ENCODE peak calls at places on chromosomes 2 and 18, in eight cellular contexts. S is activated CD4-positive, CD25-positive, alpha-beta regulatory T cell; O is fibroblast of pulmonary artery; J is activated CD8-positive, alpha-beta T cell treated with anti-CD3 and anti-CD28 coated beads for 36 hours; L is T1000; K is GM23248; Q is T-helper 17 cell; N is psoas muscle. C is an unnamed sample.

GRCh38 chr2:17536416-17536815 is 4.1 kb upstream of the VSNL1 start:
- DNase-seq in S (no peak), O (no peak), J (no peak), L (no peak), K (peak; percentile 52), Q (no peak), N (no peak), C (no peak)

GRCh38 chr2:2238726-2239269 is 92.3 kb downstream of the MYT1L start:
- DNase-seq in S (no peak), O (no peak), J (no peak), L (no peak), K (no peak), Q (no peak), N (no peak), C (no peak)

GRCh38 chr2:127149384-127149783 is 42.4 kb upstream of the BIN1 start:
- DNase-seq in S (no peak), O (peak; percentile 90), J (no peak), L (no peak), K (peak; percentile 93), Q (no peak), N (no peak), C (peak; percentile 98)

GRCh38 chr2:207251022-207251421 is 85.3 kb upstream of the KLF7 start:
- DNase-seq in S (no peak), O (no peak), J (no peak), L (no peak), K (peak; percentile 19), Q (no peak), N (no peak), C (no peak)

GRCh38 chr2:222052934-222053367 is 245.8 kb downstream of the PAX3 start:
- DNase-seq in S (no peak), O (no peak), J (peak; percentile 2), L (no peak), K (no peak), Q (no peak), N (no peak), C (no peak)

GRCh38 chr2:26139269-26140183 is 33.4 kb upstream of the GAREM2 start:
- DNase-seq in S (no peak), O (no peak), J (no peak), L (no peak), K (no peak), Q (no peak), N (no peak), C (no peak)

GRCh38 chr2:74577448-74577847 is 22.9 kb downstream of the DOK1 start:
- DNase-seq in S (no peak), O (peak; percentile 73), J (peak; percentile 21), L (no peak), K (peak; percentile 68), Q (no peak), N (no peak), C (no peak)

GRCh38 chr2:105917688-105918087 is 173.0 kb downstream of the NCK2 start:
- DNase-seq in S (no peak), O (no peak), J (no peak), L (no peak), K (no peak), Q (no peak), N (no peak), C (no peak)

GRCh38 chr2:143686585-143687164 is 557.5 kb downstream of the ARHGAP15 start:
- DNase-seq in S (no peak), O (peak; percentile 66), J (no peak), L (no peak), K (peak; percentile 60), Q (no peak), N (no peak), C (peak; percentile 28)

GRCh38 chr2:156867201-156867600 is 390.3 kb upstream of the GALNT5 start:
- DNase-seq in S (no peak), O (peak; percentile 4), J (no peak), L (no peak), K (peak; percentile 40), Q (no peak), N (no peak), C (peak; percentile 43)

GRCh38 chr2:198438326-198438725 is 633.9 kb downstream of the PLCL1 start:
- DNase-seq in S (no peak), O (no peak), J (no peak), L (no peak), K (peak; percentile 16), Q (no peak), N (no peak), C (peak; percentile 31)

GRCh38 chr18:58314284-58314683 is 270.3 kb downstream of the NEDD4L start:
- DNase-seq in S (no peak), O (peak; percentile 94), J (no peak), L (peak; percentile 41), K (peak; percentile 97), Q (no peak), N (peak; percentile 53), C (peak; percentile 83)

GRCh38 chr2:142819411-142819810 is 58.1 kb upstream of the KYNU start:
- DNase-seq in S (no peak), O (no peak), J (no peak), L (no peak), K (no peak), Q (no peak), N (no peak), C (no peak)

GRCh38 chr2:65607906-65608305 is 175.5 kb upstream of the SPRED2 start:
- DNase-seq in S (no peak), O (no peak), J (no peak), L (no peak), K (no peak), Q (no peak), N (no peak), C (no peak)

GRCh38 chr2:168699834-168700417 is 102.5 kb upstream of the NOSTRIN start:
- DNase-seq in S (no peak), O (peak; percentile 91), J (no peak), L (peak; percentile 11), K (peak; percentile 23), Q (no peak), N (peak; percentile 65), C (no peak)

GRCh38 chr2:183207110-183207509 is 82.9 kb downstream of the NUP35 start:
- DNase-seq in S (no peak), O (peak; percentile 42), J (no peak), L (no peak), K (peak; percentile 23), Q (no peak), N (no peak), C (no peak)

GRCh38 chr18:44835555-44836156 is 155.0 kb downstream of the SETBP1 start:
- DNase-seq in S (no peak), O (no peak), J (no peak), L (no peak), K (no peak), Q (no peak), N (peak; percentile 25), C (no peak)

GRCh38 chr2:188391354-188391753 is 99.7 kb downstream of the GULP1 start:
- DNase-seq in S (no peak), O (no peak), J (no peak), L (no peak), K (no peak), Q (no peak), N (no peak), C (no peak)

GRCh38 chr2:3334392-3334791 is 43.2 kb downstream of the EIPR1 start:
- DNase-seq in S (no peak), O (no peak), J (no peak), L (no peak), K (no peak), Q (no peak), N (no peak), C (no peak)

GRCh38 chr2:216635171-216635570 is 2.0 kb downstream of the IGFBP2 start:
- DNase-seq in S (no peak), O (no peak), J (peak; percentile 43), L (no peak), K (no peak), Q (no peak), N (no peak), C (no peak)

GRCh38 chr2:45258251-45258775 is 249.1 kb upstream of the SIX2 start:
- DNase-seq in S (no peak), O (no peak), J (no peak), L (no peak), K (no peak), Q (no peak), N (no peak), C (no peak)

GRCh38 chr2:132517386-132517785 is 100.8 kb downstream of the GPR39 start:
- DNase-seq in S (no peak), O (no peak), J (no peak), L (no peak), K (peak; percentile 4), Q (no peak), N (no peak), C (no peak)

GRCh38 chr2:317501-318424 is 29.9 kb upstream of the ALKAL2 start:
- DNase-seq in S (no peak), O (peak; percentile 11), J (peak; percentile 68), L (no peak), K (peak; percentile 59), Q (no peak), N (no peak), C (peak; percentile 15)

GRCh38 chr2:15205562-15205961 is 355.6 kb downstream of the NBAS start:
- DNase-seq in S (no peak), O (no peak), J (peak; percentile 30), L (no peak), K (no peak), Q (no peak), N (no peak), C (no peak)

GRCh38 chr2:126614529-126615279 is 41.3 kb upstream of the GYPC start:
- DNase-seq in S (no peak), O (peak; percentile 79), J (no peak), L (no peak), K (peak; percentile 52), Q (no peak), N (no peak), C (no peak)

GRCh38 chr2:181420259-181421130 is 36.7 kb upstream of the ITGA4 start:
- DNase-seq in S (no peak), O (no peak), J (no peak), L (no peak), K (no peak), Q (no peak), N (no peak), C (no peak)

GRCh38 chr2:233530381-233530780 is 36.2 kb downstream of the USP40 start:
- DNase-seq in S (no peak), O (no peak), J (no peak), L (no peak), K (no peak), Q (no peak), N (no peak), C (no peak)

GRCh38 chr2:85312404-85312803 is 15.4 kb downstream of the TGOLN2 start:
- DNase-seq in S (no peak), O (peak; percentile 81), J (no peak), L (peak; percentile 17), K (peak; percentile 94), Q (no peak), N (no peak), C (peak; percentile 55)

GRCh38 chr2:208556954-208557601 is 150.5 kb downstream of the PTH2R start:
- DNase-seq in S (no peak), O (no peak), J (no peak), L (no peak), K (no peak), Q (no peak), N (no peak), C (no peak)

GRCh38 chr18:48547456-48548403 is 8.9 kb downstream of the CTIF start:
- DNase-seq in S (no peak), O (peak; percentile 74), J (no peak), L (peak; percentile 33), K (peak; percentile 96), Q (no peak), N (peak; percentile 29), C (peak; percentile 97)

GRCh38 chr2:66872056-66872821 is 437.3 kb downstream of the MEIS1 start:
- DNase-seq in S (no peak), O (peak; percentile 61), J (no peak), L (no peak), K (peak; percentile 68), Q (no peak), N (no peak), C (no peak)

GRCh38 chr2:60549250-60550150 is 4.0 kb downstream of the BCL11A start:
- DNase-seq in S (no peak), O (no peak), J (peak; percentile 22), L (no peak), K (peak; percentile 73), Q (no peak), N (no peak), C (peak; percentile 71)

GRCh38 chr2:184416514-184416913 is 181.8 kb upstream of the ZNF804A start:
- DNase-seq in S (no peak), O (no peak), J (no peak), L (no peak), K (no peak), Q (no peak), N (no peak), C (no peak)

GRCh38 chr2:48189552-48190228 is 283.4 kb upstream of the FBXO11 start:
- DNase-seq in S (no peak), O (no peak), J (no peak), L (no peak), K (no peak), Q (no peak), N (no peak), C (no peak)

C was measured in foreskin keratinocyte.